ENCODE peak calls at places on chromosomes 1 and 21, in five cellular contexts. H is AG04450, A is neural progenitor cell, G is body of pancreas, S is lower lobe of right lung. R is an unnamed sample.

GRCh38 chr1:207755846-207756692 is 4.2 kb downstream of the CD46 start:
- DNase-seq in S (no peak), H (no peak), A (no peak), G (no peak), R (no peak)

GRCh38 chr1:29122662-29122986 is 1.1 kb downstream of the TMEM200B start:
- DNase-seq in H (peak), S (peak), G (no peak), A (peak), R (peak)

GRCh38 chr1:100622037-100622436 is 84.1 kb downstream of the GPR88 start:
- DNase-seq in H (peak), S (no peak), G (peak), A (peak), R (no peak)

GRCh38 chr1:192807968-192808587 is 761 bp upstream of the RGS2 start:
- DNase-seq in S (no peak), G (no peak), H (no peak), A (peak), R (no peak)

GRCh38 chr1:246032111-246032551 is 474.9 kb downstream of the SMYD3 start:
- DNase-seq in S (no peak), H (no peak), A (no peak), G (no peak), R (no peak)

GRCh38 chr1:231951399-231951798 is 324.8 kb downstream of the DISC1 start:
- DNase-seq in S (no peak), G (no peak), A (no peak), H (no peak), R (no peak)

GRCh38 chr1:224565611-224566406 is 50.3 kb upstream of the CNIH3 start:
- DNase-seq in S (no peak), G (no peak), A (no peak), H (no peak), R (no peak)

GRCh38 chr1:106747791-106748190 is 308.7 kb upstream of the PRMT6 start:
- DNase-seq in A (peak), G (no peak), H (no peak), S (no peak), R (no peak)

GRCh38 chr21:27525780-27526179 is 558.9 kb upstream of the ADAMTS5 start:
- DNase-seq in G (no peak), H (no peak), S (no peak), A (no peak), R (no peak)

GRCh38 chr1:224922404-224923164 is 6.9 kb upstream of the DNAH14 start:
- DNase-seq in A (peak), G (peak), S (no peak), H (peak), R (no peak)

GRCh38 chr1:20411196-20411980 is 74.6 kb downstream of the CAMK2N1 start:
- DNase-seq in A (no peak), S (no peak), H (peak), G (no peak), R (peak)

GRCh38 chr1:37449936-37450335 is 24.4 kb upstream of the ZC3H12A start:
- DNase-seq in H (no peak), A (no peak), G (no peak), S (peak), R (no peak)

GRCh38 chr1:109498161-109498801 is 4.4 kb downstream of the CYB561D1 start:
- DNase-seq in G (no peak), H (no peak), A (peak), S (no peak), R (no peak)

GRCh38 chr1:158248122-158248521 is 6.1 kb upstream of the CD1A start:
- DNase-seq in G (no peak), H (no peak), S (no peak), A (no peak), R (no peak)

GRCh38 chr1:220786337-220787068 is at the start of gene MTARC1:
- DNase-seq in S (peak), G (peak), H (no peak), A (peak), R (peak)

GRCh38 chr1:169918927-169919326 is 25.2 kb upstream of the SCYL3 start:
- DNase-seq in A (no peak), G (no peak), S (no peak), H (no peak), R (no peak)

GRCh38 chr1:14625587-14626447 is 27.3 kb downstream of the KAZN start:
- DNase-seq in H (no peak), S (no peak), G (no peak), A (peak), R (no peak)

GRCh38 chr1:167562697-167563096 is 9.1 kb upstream of the CREG1 start:
- DNase-seq in S (no peak), G (no peak), A (no peak), H (no peak), R (no peak)

GRCh38 chr1:197598935-197599334 is 176.3 kb downstream of the DENND1B start:
- DNase-seq in S (no peak), H (no peak), A (no peak), G (no peak), R (no peak)

GRCh38 chr1:70915258-70915657 is 132.4 kb downstream of the PTGER3 start:
- DNase-seq in H (no peak), A (no peak), S (no peak), G (no peak), R (no peak)
- H3K27ac ChIP-seq in H (no peak), A (no peak), S (no peak), G (no peak), R (no peak)

GRCh38 chr1:19405195-19405760 is 80.1 kb downstream of the CAPZB start:
- DNase-seq in S (no peak), G (no peak), A (peak), H (no peak), R (no peak)
- TF ChIP-seq CTCF in S (no peak), G (no peak), A (peak), H (peak), R (peak)

DNA sequence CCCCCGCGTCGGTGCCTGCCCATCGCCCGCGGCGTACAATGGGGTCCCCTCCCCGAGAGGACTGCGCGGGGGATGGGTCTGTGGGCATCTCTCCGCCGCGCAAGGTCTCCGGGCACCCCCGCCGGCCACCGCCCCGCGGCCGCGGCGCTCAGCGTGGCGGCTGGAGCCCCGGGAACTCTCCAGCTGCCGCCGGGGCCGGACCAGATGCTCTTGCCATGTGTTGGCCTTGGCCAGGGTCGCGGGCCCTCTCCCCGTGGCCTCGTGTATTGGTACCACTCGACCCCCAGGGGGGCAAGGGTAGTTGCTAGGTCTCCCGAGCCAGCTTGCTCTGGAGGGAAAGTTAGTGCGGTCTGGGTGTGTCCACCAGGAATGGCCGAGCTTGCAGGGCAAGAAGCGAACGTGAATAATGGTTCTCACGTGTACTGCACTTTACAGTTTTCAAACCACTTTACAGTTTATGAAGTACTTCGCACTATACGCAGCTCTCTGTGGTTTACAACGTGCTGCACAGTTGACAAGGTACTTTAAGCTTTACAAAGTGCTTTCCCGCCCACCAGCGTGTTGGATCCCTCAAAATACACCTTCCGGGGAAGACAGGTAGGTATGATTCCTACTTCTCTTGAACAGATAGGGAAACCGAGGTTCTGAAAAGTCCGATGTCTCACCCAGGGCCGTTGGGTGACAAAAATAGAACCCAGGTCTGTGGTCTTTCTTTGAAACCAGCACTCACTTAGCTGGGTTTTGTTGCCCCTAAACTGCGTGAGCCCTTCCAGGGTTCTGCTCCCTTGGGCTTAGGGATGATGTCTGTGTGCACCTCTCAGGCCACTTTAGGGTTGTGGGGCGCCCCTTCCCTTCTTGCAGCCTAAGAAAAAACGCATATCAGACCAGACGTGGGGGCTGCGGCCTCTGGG is 1.2 kb downstream of the EPHB2 start:
- DNase-seq in A (peak), G (peak), H (no peak), S (no peak), R (no peak)
- H3K4me3 ChIP-seq in A (peak), G (peak), H (peak), S (peak), R (peak)

DNA sequence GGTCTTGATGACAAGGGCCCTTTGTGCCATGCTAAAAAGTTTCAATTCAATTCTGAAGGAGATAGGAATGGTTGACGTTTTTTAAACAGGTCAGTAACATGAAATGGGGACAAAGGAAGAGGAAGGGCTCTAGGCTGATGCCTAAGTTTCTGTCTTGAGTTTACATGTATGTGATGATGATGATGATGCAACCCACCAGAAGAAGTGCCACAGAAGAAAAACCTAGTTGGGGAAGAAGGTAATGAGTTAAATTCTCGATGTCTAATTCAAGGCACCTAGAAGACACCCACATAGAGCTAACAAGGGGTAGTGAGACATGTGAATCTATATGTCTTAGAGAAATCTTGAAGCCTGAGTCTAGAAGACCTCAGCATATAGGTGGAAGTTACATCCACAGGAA is 44.4 kb upstream of the ATP1A1 start:
- DNase-seq in S (no peak), A (no peak), H (no peak), G (no peak), R (no peak)
- H3K27ac ChIP-seq in S (no peak), A (no peak), H (no peak), G (no peak), R (no peak)

DNA sequence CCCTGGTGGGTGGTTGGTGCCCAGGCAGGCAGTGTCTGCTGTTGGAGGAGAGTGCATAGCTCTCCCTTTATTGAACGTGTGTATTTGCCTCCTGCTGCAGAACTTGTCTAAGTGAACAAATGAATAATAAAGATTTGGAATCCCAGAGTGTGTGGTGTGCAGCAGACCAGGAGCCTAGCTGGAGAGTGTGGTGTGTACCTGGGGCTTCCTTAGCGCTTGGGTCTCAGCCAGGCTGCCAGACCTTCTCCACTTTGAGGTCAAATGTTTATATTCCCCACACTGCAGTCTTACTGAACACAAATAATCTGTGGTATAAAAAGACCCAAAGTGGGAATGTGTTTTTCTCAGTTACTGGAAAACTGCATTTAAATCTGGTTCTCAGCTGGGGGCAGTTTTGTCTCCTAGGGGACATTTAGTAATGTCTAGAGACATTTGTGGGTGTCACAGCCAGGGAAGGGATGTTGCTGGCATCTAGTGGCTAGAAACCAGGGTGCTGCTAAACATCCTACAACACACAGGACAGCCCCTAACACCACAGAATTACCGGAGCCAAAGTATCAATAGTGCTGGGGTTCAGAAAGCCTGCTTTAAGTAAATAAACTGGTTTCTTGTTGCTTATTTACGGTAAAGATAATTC is 23.6 kb downstream of the SLC37A1 start:
- DNase-seq in S (no peak), H (no peak), G (no peak), A (peak), R (no peak)
- TF ChIP-seq CTCF in S (no peak), H (no peak), G (peak), A (peak), R (no peak)

GRCh38 chr1:70319750-70320149 is 34.8 kb downstream of the ANKRD13C start:
- DNase-seq in S (no peak), G (no peak), A (no peak), H (peak), R (no peak)

GRCh38 chr1:70315782-70316181 is 38.7 kb downstream of the ANKRD13C start:
- DNase-seq in G (no peak), A (no peak), H (no peak), S (no peak), R (no peak)

GRCh38 chr1:70318191-70318590 is 36.3 kb downstream of the ANKRD13C start:
- DNase-seq in A (no peak), G (no peak), H (no peak), S (no peak), R (no peak)

GRCh38 chr1:70314706-70315304 is 39.7 kb downstream of the ANKRD13C start:
- DNase-seq in S (no peak), A (peak), H (no peak), G (no peak), R (no peak)

DNA sequence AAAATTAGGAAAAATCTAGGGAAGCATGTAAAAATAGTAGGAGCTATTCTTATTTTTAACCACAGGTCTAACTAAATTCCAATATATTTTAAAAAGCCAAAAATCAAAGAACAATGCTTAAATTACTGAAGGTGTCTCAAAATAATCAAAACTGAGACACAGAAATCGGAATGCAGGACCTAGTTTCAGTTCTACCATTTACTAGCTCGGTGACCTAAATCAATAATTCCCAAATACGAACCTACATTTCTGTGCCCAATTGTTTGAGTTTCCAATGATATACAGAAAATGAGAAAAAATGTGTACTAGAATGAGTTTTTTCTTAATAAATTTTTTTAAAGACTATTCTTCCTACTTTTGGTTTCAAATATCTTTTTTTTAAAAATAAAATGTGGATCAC is 37.4 kb downstream of the ANKRD13C start:
- DNase-seq in A (no peak), G (no peak), H (no peak), S (no peak), R (no peak)
- H3K4me3 ChIP-seq in A (no peak), G (no peak), H (no peak), S (no peak), R (no peak)

GRCh38 chr1:56513095-56513494 is 66.3 kb downstream of the PLPP3 start:
- DNase-seq in H (no peak), G (no peak), A (no peak), S (no peak), R (no peak)
- H3K27ac ChIP-seq in H (no peak), G (no peak), A (no peak), S (no peak), R (no peak)

DNA sequence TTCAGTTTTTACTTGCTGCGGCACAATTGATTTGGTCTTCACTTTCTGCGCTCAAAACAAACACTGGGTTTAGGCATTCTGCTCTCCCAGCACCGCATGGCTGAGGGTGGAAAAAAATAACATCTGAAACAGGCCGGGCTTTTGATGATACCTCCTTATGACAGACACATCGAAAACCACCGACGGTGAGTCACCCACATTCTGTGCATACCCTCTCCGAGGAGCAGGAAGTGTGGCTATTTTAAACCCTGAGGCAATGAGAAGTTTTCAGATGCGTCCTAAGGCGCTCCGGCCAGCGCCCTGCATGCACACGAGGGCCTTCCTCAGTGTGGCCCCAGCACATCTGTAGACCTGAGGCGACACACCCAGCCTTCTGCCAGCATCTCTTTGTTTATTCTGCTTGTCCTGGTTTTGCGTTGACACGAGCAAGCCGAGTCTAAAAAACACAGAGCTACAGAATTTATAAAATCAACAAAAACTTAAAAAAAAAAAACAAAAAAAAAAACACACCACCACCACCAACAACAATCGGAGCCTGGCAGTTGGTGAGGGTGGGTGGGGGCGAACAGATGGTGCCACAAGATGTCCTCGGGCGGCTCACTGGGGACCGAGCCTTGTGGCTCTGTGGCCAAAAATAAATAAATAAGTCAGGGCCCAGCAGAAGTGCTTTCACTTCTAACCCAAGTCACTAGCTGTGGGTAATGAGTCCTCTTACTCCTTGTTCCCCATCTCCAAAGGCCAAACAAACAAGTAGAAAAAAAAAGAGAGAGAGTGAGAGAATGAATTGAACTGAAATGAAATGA is 162.6 kb upstream of the IRF2BP2 start:
- DNase-seq in H (peak), A (no peak), G (peak), S (peak), R (peak)
- TF ChIP-seq CTCF in H (no peak), A (no peak), G (no peak), S (no peak), R (no peak)

DNA sequence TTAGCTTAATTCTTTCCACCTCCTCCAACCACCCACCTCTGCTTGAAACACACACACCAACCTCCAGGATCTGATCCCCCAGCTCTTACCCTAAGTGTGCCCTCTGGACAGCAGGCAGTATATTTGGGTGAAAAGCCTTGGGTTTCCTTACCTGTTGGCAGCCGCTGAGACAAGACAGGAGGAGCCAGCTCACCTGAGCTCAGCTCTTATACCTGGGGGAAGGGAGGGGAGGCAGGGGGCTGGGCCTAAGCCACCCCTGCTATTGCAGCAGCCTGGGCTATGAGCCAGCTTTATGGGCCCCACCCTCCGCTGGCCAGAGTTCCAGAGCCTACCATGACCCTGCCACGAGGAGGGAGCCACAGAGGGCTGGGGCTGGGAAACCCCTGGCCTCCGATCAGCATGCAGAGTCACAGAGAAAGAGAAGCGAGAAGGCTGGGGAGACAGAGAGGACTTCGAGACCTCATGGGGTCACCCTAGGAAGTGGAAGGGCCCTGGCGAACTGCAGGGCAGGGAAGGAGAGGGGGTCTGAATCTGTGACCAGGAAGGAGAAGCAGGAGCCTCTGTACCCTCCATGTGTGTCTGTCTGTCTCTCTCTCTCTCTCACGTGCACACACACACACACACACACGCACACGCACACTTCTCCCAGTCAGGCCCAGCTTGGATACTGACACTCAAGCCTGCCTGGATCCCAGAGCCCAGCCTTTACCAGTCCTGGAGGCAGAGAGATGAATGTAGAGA is at the start of gene S100A14:
- DNase-seq in A (no peak), H (no peak), G (peak), S (peak), R (no peak)
- H3K4me3 ChIP-seq in A (no peak), H (no peak), G (no peak), S (peak), R (no peak)